ENCODE peak calls at places on chromosomes 12 and 14, in five cellular contexts. K, T, D, F and J are unnamed samples.

GRCh38 chr12:88566430-88566829 is 13.8 kb downstream of the KITLG start:
- DNase-seq in T (peak; percentile 81), F (no peak), D (no peak), K (no peak), J (peak; percentile 50)

GRCh38 chr14:54344445-54344844 is 52.4 kb upstream of the CDKN3 start:
- DNase-seq in F (no peak), D (no peak), T (no peak), K (no peak), J (no peak)

GRCh38 chr14:23090254-23090636 is 4.7 kb downstream of the ACIN1 start:
- DNase-seq in F (no peak), K (peak; percentile 33), T (no peak), D (no peak), J (no peak)

GRCh38 chr12:131808744-131809371 is 19.3 kb upstream of the MMP17 start:
- DNase-seq in F (no peak), K (no peak), T (no peak), D (no peak), J (no peak)

GRCh38 chr12:105783983-105784947 is 354.5 kb downstream of the NUAK1 start:
- DNase-seq in D (no peak), T (no peak), K (no peak), F (no peak), J (no peak)

GRCh38 chr14:23405096-23405495 is 3.0 kb downstream of the MYH6 start:
- DNase-seq in D (no peak), F (no peak), K (no peak), T (no peak), J (no peak)

GRCh38 chr14:36955376-36955775 is 217.0 kb downstream of the SLC25A21 start:
- DNase-seq in D (no peak), F (no peak), K (no peak), T (peak; percentile 65), J (no peak)

GRCh38 chr14:56216631-56217379 is 98.6 kb downstream of the PELI2 start:
- DNase-seq in D (no peak), F (no peak), T (no peak), K (peak; percentile 50), J (peak; percentile 70)

GRCh38 chr14:60226296-60226695 is 22.7 kb upstream of the PPM1A start:
- DNase-seq in D (no peak), K (no peak), T (no peak), F (no peak), J (no peak)

GRCh38 chr12:49706351-49707126 is 666 bp downstream of the FMNL3 start:
- DNase-seq in K (peak; percentile 64), T (no peak), D (peak; percentile 74), F (peak; percentile 78), J (peak; percentile 70)

GRCh38 chr14:69701857-69702256 is 65.1 kb upstream of the SRSF5 start:
- DNase-seq in D (no peak), T (no peak), K (peak; percentile 70), F (no peak), J (no peak)

GRCh38 chr14:102185360-102185759 is 45.7 kb downstream of the WDR20 start:
- DNase-seq in F (no peak), D (no peak), T (no peak), K (no peak), J (no peak)

GRCh38 chr14:33950320-33951182 is at the start of gene EGLN3:
- DNase-seq in K (peak; percentile 78), D (peak; percentile 96), T (peak; percentile 85), F (peak; percentile 95), J (peak; percentile 89)

GRCh38 chr12:1972856-1973317 is 31.4 kb downstream of the DCP1B start:
- DNase-seq in D (no peak), T (no peak), K (peak; percentile 65), F (no peak), J (peak; percentile 32)

GRCh38 chr12:107130830-107131760 is 37.7 kb upstream of the CRY1 start:
- DNase-seq in K (peak; percentile 4), T (no peak), D (no peak), F (peak; percentile 58), J (no peak)

GRCh38 chr14:53391631-53392030 is 238.5 kb upstream of the DDHD1 start:
- DNase-seq in T (peak; percentile 86), D (no peak), F (no peak), K (peak; percentile 9), J (peak; percentile 26)

GRCh38 chr14:34981743-34982420 is 910 bp upstream of the SRP54 start:
- DNase-seq in T (peak; percentile 49), K (no peak), D (peak; percentile 64), F (peak; percentile 22), J (peak; percentile 65)

GRCh38 chr14:103160321-103161053 is 37.2 kb downstream of the TNFAIP2 start:
- DNase-seq in K (no peak), D (no peak), T (no peak), F (no peak), J (no peak)

GRCh38 chr14:22598896-22599244 is 770 bp downstream of the ABHD4 start:
- DNase-seq in D (peak; percentile 22), F (no peak), T (peak; percentile 74), K (peak; percentile 74), J (peak; percentile 88)

GRCh38 chr12:132376464-132376830 is 47.1 kb upstream of the GALNT9 start:
- DNase-seq in F (no peak), D (no peak), K (no peak), T (no peak), J (no peak)

GRCh38 chr12:58966939-58967338 is 46.6 kb upstream of the LRIG3 start:
- DNase-seq in K (peak; percentile 9), T (no peak), D (no peak), F (no peak), J (no peak)

GRCh38 chr12:65568517-65568916 is 255.8 kb upstream of the HMGA2 start:
- DNase-seq in T (peak; percentile 87), F (no peak), K (peak; percentile 23), D (no peak), J (no peak)

GRCh38 chr12:72271741-72272661 is at the start of gene TRHDE:
- DNase-seq in T (peak; percentile 60), D (peak; percentile 83), K (peak; percentile 7), F (peak; percentile 61), J (peak; percentile 88)

GRCh38 chr14:51333299-51333698 is 93.3 kb downstream of the TMX1 start:
- DNase-seq in F (no peak), K (no peak), D (no peak), T (no peak), J (no peak)

GRCh38 chr12:90611891-90612290 is 343.1 kb downstream of the CCER1 start:
- DNase-seq in F (no peak), D (no peak), K (no peak), T (no peak), J (no peak)

GRCh38 chr12:58765653-58766554 is 154.4 kb downstream of the LRIG3 start:
- DNase-seq in K (no peak), T (peak; percentile 38), F (no peak), D (no peak), J (peak; percentile 36)

GRCh38 chr14:56855891-56856461 is 45.7 kb upstream of the OTX2 start:
- DNase-seq in D (peak; percentile 90), T (no peak), F (no peak), K (no peak), J (no peak)

DNA sequence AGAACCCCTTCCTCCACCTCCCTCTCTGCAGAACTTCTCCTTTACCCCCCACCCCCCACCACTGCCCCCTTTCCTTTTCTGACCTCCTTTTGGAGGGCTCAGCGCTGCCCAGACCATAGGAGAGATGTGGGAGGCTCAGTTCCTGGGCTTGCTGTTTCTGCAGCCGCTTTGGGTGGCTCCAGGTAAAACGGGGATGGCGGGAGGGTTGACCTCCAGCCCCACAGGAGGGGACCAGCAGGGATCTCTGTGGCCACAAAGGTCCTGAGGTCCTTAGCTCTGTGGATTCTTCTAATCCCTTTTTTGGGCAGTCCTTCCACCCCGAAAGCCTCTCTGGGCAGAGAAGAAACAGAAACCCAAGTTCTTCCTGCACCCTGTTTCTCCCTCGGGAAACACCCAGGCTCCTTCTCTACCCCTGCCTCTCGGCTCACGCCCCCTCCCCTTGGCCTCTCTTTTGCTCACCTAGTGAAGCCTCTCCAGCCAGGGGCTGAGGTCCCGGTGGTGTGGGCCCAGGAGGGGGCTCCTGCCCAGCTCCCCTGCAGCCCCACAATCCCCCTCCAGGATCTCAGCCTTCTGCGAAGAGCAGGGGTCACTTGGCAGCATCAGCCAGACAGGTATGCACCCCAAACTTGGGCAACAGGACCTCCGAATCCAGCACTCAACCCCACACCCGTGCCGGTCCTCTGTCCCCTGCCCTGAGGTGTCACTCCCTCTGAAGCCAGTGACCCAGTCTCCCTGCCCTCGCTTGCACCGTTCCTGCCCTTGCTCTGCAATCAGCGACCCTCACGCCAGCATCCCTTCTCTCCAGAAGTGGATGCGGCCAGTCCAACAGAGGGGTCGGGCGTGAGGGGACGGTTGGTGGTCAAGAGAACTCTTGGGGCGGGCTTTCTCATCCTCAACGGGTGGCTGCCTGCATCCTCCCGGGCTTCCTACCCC is 675 bp downstream of the LAG3 start:
- DNase-seq in K (no peak), F (no peak), D (peak; percentile 48), T (no peak), J (no peak)
- H3K4me1 ChIP-seq in K (peaks cover 12% of the 10 kb centered on the region), F (peaks cover 29% of the 10 kb centered on the region), D (peaks cover 52% of the 10 kb centered on the region), T (peaks cover 10% of the 10 kb centered on the region), J (peaks cover 7% of the 10 kb centered on the region)

GRCh38 chr12:48001426-48002178 is 2.7 kb downstream of the COL2A1 start:
- DNase-seq in F (peak; percentile 77), D (peak; percentile 90), T (peak; percentile 58), K (peak; percentile 39), J (peak; percentile 73)

GRCh38 chr12:48004039-48004940 is at the start of gene COL2A1:
- DNase-seq in D (peak; percentile 92), F (peak; percentile 75), K (peak; percentile 27), T (peak; percentile 27), J (peak; percentile 44)

GRCh38 chr12:48003226-48004038 is 844 bp downstream of the COL2A1 start:
- DNase-seq in F (no peak), T (peak; percentile 4), K (peak; percentile 26), D (peak; percentile 72), J (no peak)

GRCh38 chr12:48002179-48002601 is 2.1 kb downstream of the COL2A1 start:
- DNase-seq in F (peak; percentile 53), T (no peak), K (no peak), D (peak; percentile 66), J (peak; percentile 32)

GRCh38 chr12:48002773-48003218 is 1.5 kb downstream of the COL2A1 start:
- DNase-seq in K (peak; percentile 38), D (peak; percentile 81), T (peak; percentile 25), F (peak; percentile 77), J (peak; percentile 71)
- H3K9ac ChIP-seq in K (no peak overlapping the region), D (no peak overlapping the region), T (no peak overlapping the region), F (no peak overlapping the region), J (no peak overlapping the region)

GRCh38 chr14:73754911-73755360 is 40.8 kb upstream of the PNMA1 start:
- DNase-seq in D (no peak), T (no peak), K (peak; percentile 63), F (peak; percentile 37), J (peak; percentile 66)
- H3K4me1 ChIP-seq in D (peaks cover 8% of the 10 kb centered on the region), T (peaks cover 77% of the 10 kb centered on the region), K (peaks cover 76% of the 10 kb centered on the region), F (peaks cover 73% of the 10 kb centered on the region), J (peaks cover 86% of the 10 kb centered on the region)

GRCh38 chr12:98503343-98503592 is 12.1 kb upstream of the TMPO start:
- DNase-seq in D (peak; percentile 92), T (peak; percentile 97), F (peak; percentile 71), K (peak; percentile 97), J (peak; percentile 96)

GRCh38 chr12:98503593-98504367 is 11.6 kb upstream of the TMPO start:
- DNase-seq in F (peak; percentile 81), T (peak; percentile 89), K (peak; percentile 95), D (peak; percentile 96), J (peak; percentile 95)

GRCh38 chr12:98509063-98509462 is 6.3 kb upstream of the TMPO start:
- DNase-seq in F (no peak), D (no peak), T (no peak), K (no peak), J (no peak)

GRCh38 chr12:98499668-98500456 is 15.5 kb upstream of the TMPO start:
- DNase-seq in F (no peak), K (no peak), T (no peak), D (no peak), J (no peak)

DNA sequence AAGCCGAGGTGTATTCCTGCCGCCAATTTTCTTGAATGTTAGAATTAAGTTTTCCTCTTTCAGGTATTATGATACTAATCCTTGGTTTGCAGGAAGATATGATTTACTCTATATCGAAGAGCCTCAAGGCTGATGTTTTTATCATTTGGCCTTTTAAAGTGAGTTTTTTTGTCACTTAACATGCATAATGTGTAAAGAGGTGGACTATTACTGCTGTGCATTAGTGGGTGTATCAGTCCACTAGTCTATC is 11.1 kb upstream of the TMPO start:
- DNase-seq in D (no peak), F (no peak), K (no peak), T (no peak), J (no peak)
- H3K9ac ChIP-seq in D (no peak overlapping the region), F (peak overlapping the region; percentile 86), K (no peak overlapping the region), T (peak overlapping the region; percentile 82), J (peak overlapping the region; percentile 95)